ENCODE peak calls at places on chromosomes 6 and 20, in ten cellular contexts. R is GM23248, J is ureter, M is pulmonary artery endothelial cell, Q is hippocampal formation, Y is HCT116, V is psoas muscle, D is NCI-H69, F is NCI-H82, S is NCI-H510A treated with DMSO at 0.1 percent for 48 hours. T is an unnamed sample.

GRCh38 chr20:31496761-31497295 is 17.4 kb upstream of the HM13 start:
- DNase-seq in J (peak; percentile 83), Y (no peak), R (peak; percentile 80), Q (no peak), V (peak; percentile 71), M (no peak), D (peak; percentile 70), S (no peak), F (peak; percentile 66), T (no peak)

GRCh38 chr6:93562566-93562965 is 143.2 kb upstream of the EPHA7 start:
- DNase-seq in D (no peak), Q (no peak), J (no peak), R (no peak), S (no peak), V (no peak), Y (no peak), F (no peak), M (no peak), T (no peak)

GRCh38 chr6:116268589-116269293 is 11.0 kb downstream of the TSPYL1 start:
- DNase-seq in Q (no peak), R (peak; percentile 85), D (peak; percentile 83), S (peak; percentile 76), V (no peak), J (no peak), Y (peak; percentile 68), F (peak; percentile 83), M (peak; percentile 60), T (no peak)

GRCh38 chr6:45514454-45514853 is 136.7 kb upstream of the SUPT3H start:
- DNase-seq in R (no peak), V (no peak), M (no peak), Y (no peak), F (no peak), D (no peak), Q (no peak), J (no peak), S (peak; percentile 14), T (no peak)

GRCh38 chr6:79810153-79810806 is 137.1 kb downstream of the ELOVL4 start:
- DNase-seq in V (no peak), D (peak; percentile 100), R (no peak), M (no peak), S (peak; percentile 57), Q (no peak), J (no peak), F (peak; percentile 86), Y (no peak), T (no peak)

GRCh38 chr6:118735320-118735719 is 83.9 kb upstream of the CEP85L start:
- DNase-seq in M (no peak), R (no peak), J (no peak), S (no peak), Y (no peak), F (peak; percentile 36), Q (no peak), V (no peak), D (peak; percentile 37), T (no peak)

GRCh38 chr20:50005378-50006020 is 22.7 kb downstream of the SNAI1 start:
- DNase-seq in R (no peak), J (no peak), D (no peak), Q (no peak), M (no peak), S (no peak), V (no peak), Y (no peak), F (no peak), T (no peak)

GRCh38 chr20:63330084-63330760 is 30.9 kb downstream of the CHRNA4 start:
- DNase-seq in F (no peak), D (no peak), M (no peak), S (no peak), V (peak; percentile 6), Y (no peak), J (no peak), R (no peak), Q (no peak), T (no peak)

GRCh38 chr6:137494967-137495595 is 887 bp upstream of the OLIG3 start:
- DNase-seq in Y (no peak), R (no peak), D (no peak), S (peak; percentile 1), V (no peak), Q (no peak), M (no peak), F (peak; percentile 19), J (no peak), T (no peak)

GRCh38 chr6:93721386-93722048 is 302.2 kb upstream of the EPHA7 start:
- DNase-seq in V (no peak), M (no peak), R (peak; percentile 49), F (peak; percentile 68), J (no peak), Q (no peak), D (peak; percentile 96), S (peak; percentile 6), Y (no peak), T (no peak)

GRCh38 chr20:48706116-48706656 is 121.6 kb downstream of the PREX1 start:
- DNase-seq in F (no peak), Q (no peak), Y (no peak), R (peak; percentile 35), J (no peak), D (no peak), S (no peak), M (no peak), V (no peak), T (no peak)

GRCh38 chr6:152063170-152063921 is 255.9 kb downstream of the ESR1 start:
- DNase-seq in V (no peak), Q (no peak), Y (no peak), M (no peak), R (no peak), J (no peak), S (no peak), F (no peak), D (no peak), T (no peak)

GRCh38 chr20:8139899-8140298 is 7.8 kb downstream of the PLCB1 start:
- DNase-seq in D (peak; percentile 42), F (no peak), Y (no peak), Q (no peak), R (no peak), J (no peak), V (no peak), M (no peak), S (no peak), T (no peak)

GRCh38 chr20:54649511-54649962 is 174.1 kb downstream of the DOK5 start:
- DNase-seq in S (peak; percentile 57), Q (peak; percentile 59), F (peak; percentile 91), D (peak; percentile 66), J (peak; percentile 88), V (peak; percentile 67), R (peak; percentile 83), Y (peak; percentile 62), M (peak; percentile 30), T (no peak)

GRCh38 chr6:69494595-69494994 is 302.2 kb downstream of the LMBRD1 start:
- DNase-seq in Q (no peak), Y (no peak), J (no peak), V (no peak), S (no peak), M (no peak), F (no peak), D (no peak), R (no peak), T (no peak)

GRCh38 chr20:59726196-59726595 is 121.9 kb downstream of the PHACTR3 start:
- DNase-seq in J (no peak), M (no peak), R (no peak), D (no peak), Q (no peak), F (no peak), V (no peak), S (no peak), Y (no peak), T (no peak)

GRCh38 chr6:145866449-145867401 is 52.1 kb upstream of the FBXO30 start:
- DNase-seq in Y (no peak), V (no peak), S (no peak), Q (no peak), R (no peak), M (no peak), F (peak; percentile 37), D (no peak), J (no peak), T (no peak)

GRCh38 chr6:22383016-22383415 is 86.2 kb upstream of the PRL start:
- DNase-seq in V (no peak), S (no peak), M (no peak), F (no peak), Q (no peak), J (no peak), D (no peak), R (no peak), Y (no peak), T (no peak)

GRCh38 chr20:4919047-4919704 is 82.1 kb downstream of the SLC23A2 start:
- DNase-seq in M (no peak), V (no peak), J (no peak), F (no peak), Q (no peak), R (no peak), D (peak; percentile 59), S (no peak), Y (no peak), T (no peak)

GRCh38 chr6:105952762-105953700 is 133.1 kb upstream of the PRDM1 start:
- DNase-seq in J (no peak), Y (no peak), R (no peak), M (no peak), F (no peak), Q (no peak), V (no peak), D (no peak), S (no peak), T (no peak)

T was measured in vagina.